ENCODE peak calls at places on chromosomes 11 and 22, in seven cellular contexts. U is tibial artery, O is GM23248, G is hepatocyte, P is H7, H is kidney epithelial cell, Y is A673. I is an unnamed sample. For H3K27me3, the result is how much of the 10 kb centered on the place peaks cover.

GRCh38 chr22:24230911-24231656 is 13.8 kb downstream of the GGT5 start:
- DNase-seq in U (peak), O (peak), G (peak), P (peak), H (no peak), Y (peak), I (peak)

GRCh38 chr22:42296381-42296853 is 26.0 kb upstream of the TCF20 start:
- DNase-seq in U (no peak), O (no peak), G (peak), P (peak), H (no peak), Y (peak), I (no peak)

GRCh38 chr11:128964463-128964930 is 21.8 kb upstream of the TP53AIP1 start:
- DNase-seq in U (no peak), O (no peak), G (no peak), P (no peak), H (no peak), Y (no peak), I (peak)

GRCh38 chr11:86798988-86799387 is 1.4 kb upstream of the PRSS23 start:
- DNase-seq in U (no peak), O (peak), G (peak), P (no peak), H (no peak), Y (peak), I (peak)

GRCh38 chr11:3046190-3046589 is 11.0 kb downstream of the CARS1 start:
- DNase-seq in U (no peak), O (peak), G (no peak), P (peak), H (no peak), Y (no peak), I (no peak)

GRCh38 chr11:82903843-82904586 is 2.5 kb downstream of the DDIAS start:
- DNase-seq in U (no peak), O (no peak), G (no peak), P (no peak), H (no peak), Y (no peak), I (no peak)

GRCh38 chr11:134032031-134032430 is 36.8 kb upstream of the JAM3 start:
- DNase-seq in U (no peak), O (no peak), G (no peak), P (no peak), H (no peak), Y (no peak), I (no peak)

GRCh38 chr11:119999220-119999619 is 138.7 kb downstream of the TRIM29 start:
- DNase-seq in U (no peak), O (peak), G (no peak), P (no peak), H (no peak), Y (peak), I (peak)

GRCh38 chr11:6655020-6655789 is 404 bp downstream of the DCHS1 start:
- DNase-seq in U (no peak), O (peak), G (peak), P (no peak), H (no peak), Y (peak), I (no peak)
- H3K27me3 ChIP-seq in U (under half), O (under half), G (under half), P (under half), H (under half), Y (under half), I (under half)

GRCh38 chr11:1231396-1232327 is 8.8 kb downstream of the MUC5B start:
- DNase-seq in U (peak), O (no peak), G (no peak), P (peak), H (no peak), Y (no peak), I (no peak)

GRCh38 chr11:1229471-1230120 is 6.7 kb downstream of the MUC5B start:
- DNase-seq in U (peak), O (no peak), G (no peak), P (peak), H (no peak), Y (no peak), I (no peak)

GRCh38 chr11:1228921-1229451 is 6.1 kb downstream of the MUC5B start:
- DNase-seq in U (peak), O (no peak), G (no peak), P (peak), H (no peak), Y (no peak), I (no peak)

GRCh38 chr11:1230121-1230455 is 7.2 kb downstream of the MUC5B start:
- DNase-seq in U (peak), O (no peak), G (no peak), P (no peak), H (no peak), Y (no peak), I (no peak)

GRCh38 chr11:1230456-1231395 is 7.9 kb downstream of the MUC5B start:
- DNase-seq in U (peak), O (no peak), G (no peak), P (peak), H (no peak), Y (no peak), I (no peak)
- H3K27me3 ChIP-seq in U (half or more), O (under half), G (under half), P (under half), H (under half), Y (under half), I (under half)

GRCh38 chr11:75430692-75431532 is 2.1 kb downstream of the KLHL35 start:
- DNase-seq in U (no peak), O (no peak), G (no peak), P (no peak), H (no peak), Y (no peak), I (no peak)

GRCh38 chr11:75428989-75429640 is 3.9 kb downstream of the KLHL35 start:
- DNase-seq in U (no peak), O (no peak), G (no peak), P (no peak), H (no peak), Y (no peak), I (no peak)

GRCh38 chr11:75431533-75432525 is 1.2 kb downstream of the KLHL35 start:
- DNase-seq in U (no peak), O (peak), G (no peak), P (peak), H (no peak), Y (no peak), I (peak)

GRCh38 chr11:75429641-75429901 is 3.4 kb downstream of the KLHL35 start:
- DNase-seq in U (no peak), O (no peak), G (no peak), P (no peak), H (no peak), Y (no peak), I (no peak)

GRCh38 chr11:75429902-75430691 is 2.9 kb downstream of the KLHL35 start:
- DNase-seq in U (peak), O (peak), G (peak), P (peak), H (peak), Y (peak), I (peak)
- H3K27me3 ChIP-seq in U (under half), O (under half), G (under half), P (half or more), H (half or more), Y (under half), I (under half)

GRCh38 chr22:38850941-38851849 is 7.4 kb upstream of the NPTXR start:
- DNase-seq in U (no peak), O (peak), G (peak), P (no peak), H (no peak), Y (no peak), I (no peak)
- H3K27me3 ChIP-seq in U (under half), O (under half), G (under half), P (under half), H (under half), Y (under half), I (under half)

GRCh38 chr11:11660351-11660750 is 38.5 kb upstream of the GALNT18 start:
- DNase-seq in U (no peak), O (no peak), G (no peak), P (no peak), H (no peak), Y (no peak), I (no peak)
- H3K27me3 ChIP-seq in U (under half), O (under half), G (under half), P (under half), H (under half), Y (under half), I (under half)

GRCh38 chr11:11764428-11764803 is 77.4 kb upstream of the USP47 start:
- DNase-seq in U (no peak), O (no peak), G (no peak), P (no peak), H (no peak), Y (no peak), I (no peak)
- H3K27me3 ChIP-seq in U (under half), O (half or more), G (under half), P (under half), H (under half), Y (under half), I (under half)